ENCODE peak calls at places on chromosomes 16 and 17, in seven cellular contexts. E is K562, P is SK-N-SH, L is HCT116, Q is GM12878, X is HepG2, O is H1. K is an unnamed sample.

GRCh38 chr17:75691371-75692290 is 24.5 kb downstream of the SAP30BP start:
- DNase-seq in E (no peak), P (no peak), L (no peak), Q (no peak), X (no peak), O (no peak), K (no peak)

GRCh38 chr17:4648741-4649140 is 7.3 kb upstream of the ALOX15 start:
- DNase-seq in E (no peak), P (no peak), L (no peak), Q (no peak), X (peak; percentile 94), O (no peak), K (no peak)

GRCh38 chr16:68981971-68982370 is 123.5 kb upstream of the HAS3 start:
- DNase-seq in E (no peak), P (no peak), L (no peak), Q (no peak), X (no peak), O (no peak), K (no peak)

GRCh38 chr17:17740627-17741237 is 59.5 kb downstream of the RAI1 start:
- DNase-seq in E (no peak), P (no peak), L (no peak), Q (no peak), X (no peak), O (no peak), K (no peak)

GRCh38 chr17:40293363-40293762 is 5.7 kb downstream of the CDC6 start:
- DNase-seq in E (no peak), P (no peak), L (no peak), Q (no peak), X (no peak), O (no peak), K (no peak)

GRCh38 chr16:12971216-12971615 is 69.8 kb downstream of the SHISA9 start:
- DNase-seq in E (no peak), P (peak; percentile 34), L (no peak), Q (no peak), X (no peak), O (no peak), K (no peak)

GRCh38 chr17:66990047-66990446 is 25.5 kb downstream of the CACNG4 start:
- DNase-seq in E (no peak), P (no peak), L (no peak), Q (no peak), X (no peak), O (no peak), K (no peak)

GRCh38 chr17:7613769-7614421 is 802 bp downstream of the FXR2 start:
- DNase-seq in E (no peak), P (no peak), L (no peak), Q (no peak), X (no peak), O (no peak), K (no peak)

GRCh38 chr16:55203570-55203969 is 120.4 kb upstream of the IRX6 start:
- DNase-seq in E (no peak), P (no peak), L (no peak), Q (no peak), X (no peak), O (no peak), K (no peak)

GRCh38 chr17:19335951-19336631 is 26.4 kb downstream of the B9D1 start:
- DNase-seq in E (no peak), P (no peak), L (no peak), Q (no peak), X (no peak), O (no peak), K (no peak)

GRCh38 chr16:50335198-50335958 is 33.4 kb downstream of the BRD7 start:
- DNase-seq in E (peak; percentile 28), P (no peak), L (no peak), Q (no peak), X (no peak), O (no peak), K (no peak)

GRCh38 chr16:71348262-71349085 is 10.0 kb upstream of the CALB2 start:
- DNase-seq in E (no peak), P (no peak), L (no peak), Q (no peak), X (no peak), O (no peak), K (no peak)

GRCh38 chr17:45366049-45366448 is 49.2 kb upstream of the MAP3K14 start:
- DNase-seq in E (no peak), P (no peak), L (no peak), Q (no peak), X (no peak), O (no peak), K (no peak)

GRCh38 chr16:85202631-85203461 is 90.6 kb upstream of the CIBAR2 start:
- DNase-seq in E (no peak), P (peak; percentile 95), L (no peak), Q (no peak), X (no peak), O (no peak), K (no peak)

GRCh38 chr17:37490022-37490587 is 414 bp downstream of the DUSP14 start:
- DNase-seq in E (no peak), P (peak; percentile 88), L (no peak), Q (no peak), X (peak; percentile 52), O (peak; percentile 83), K (peak; percentile 85)

GRCh38 chr17:44830359-44831269 is 527 bp upstream of the GJC1 start:
- DNase-seq in E (no peak), P (no peak), L (no peak), Q (no peak), X (no peak), O (peak; percentile 72), K (peak; percentile 46)

GRCh38 chr17:4678448-4679026 is 25.4 kb downstream of the PELP1 start:
- DNase-seq in E (no peak), P (peak; percentile 61), L (peak; percentile 61), Q (no peak), X (peak; percentile 39), O (no peak), K (no peak)

GRCh38 chr17:327296-327695 is 25.3 kb downstream of the RPH3AL start:
- DNase-seq in E (no peak), P (no peak), L (no peak), Q (no peak), X (no peak), O (no peak), K (no peak)

GRCh38 chr16:89918453-89919347 is at the start of gene MC1R:
- DNase-seq in E (peak; percentile 88), P (peak; percentile 72), L (peak; percentile 26), Q (no peak), X (peak; percentile 88), O (peak; percentile 78), K (no peak)

GRCh38 chr16:19911747-19912146 is 27.1 kb upstream of the GPRC5B start:
- DNase-seq in E (no peak), P (no peak), L (no peak), Q (no peak), X (no peak), O (no peak), K (no peak)

GRCh38 chr16:59905131-59905530 is 1171.0 kb upstream of the GOT2 start:
- DNase-seq in E (no peak), P (no peak), L (no peak), Q (no peak), X (no peak), O (no peak), K (no peak)

DNA sequence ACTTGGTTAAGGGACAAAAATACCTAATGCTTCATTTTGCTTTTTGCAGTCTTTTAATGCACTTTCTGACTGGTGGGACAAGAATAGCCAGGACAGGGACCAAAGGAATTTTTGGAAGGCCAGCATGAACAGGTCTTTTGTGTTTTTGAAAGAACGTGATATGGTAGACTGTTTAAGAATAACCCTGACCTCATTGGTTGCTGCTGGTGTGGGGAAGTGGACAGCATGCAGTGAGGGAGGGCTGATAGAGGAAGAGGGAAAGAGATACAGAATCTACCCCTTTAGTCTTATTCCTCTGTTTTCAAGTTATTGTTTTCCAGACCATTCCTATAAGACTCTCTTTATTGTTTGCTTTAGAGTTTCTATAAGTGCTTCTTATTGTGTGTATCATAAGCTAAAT is 816.2 kb downstream of the CDH11 start:
- DNase-seq in E (no peak), P (no peak), L (no peak), Q (no peak), X (no peak), O (no peak), K (no peak)
- TF ChIP-seq JUND in E (no peak), P (no peak), L (no peak), Q (no peak), X (no peak), O (no peak), K (no peak)

DNA sequence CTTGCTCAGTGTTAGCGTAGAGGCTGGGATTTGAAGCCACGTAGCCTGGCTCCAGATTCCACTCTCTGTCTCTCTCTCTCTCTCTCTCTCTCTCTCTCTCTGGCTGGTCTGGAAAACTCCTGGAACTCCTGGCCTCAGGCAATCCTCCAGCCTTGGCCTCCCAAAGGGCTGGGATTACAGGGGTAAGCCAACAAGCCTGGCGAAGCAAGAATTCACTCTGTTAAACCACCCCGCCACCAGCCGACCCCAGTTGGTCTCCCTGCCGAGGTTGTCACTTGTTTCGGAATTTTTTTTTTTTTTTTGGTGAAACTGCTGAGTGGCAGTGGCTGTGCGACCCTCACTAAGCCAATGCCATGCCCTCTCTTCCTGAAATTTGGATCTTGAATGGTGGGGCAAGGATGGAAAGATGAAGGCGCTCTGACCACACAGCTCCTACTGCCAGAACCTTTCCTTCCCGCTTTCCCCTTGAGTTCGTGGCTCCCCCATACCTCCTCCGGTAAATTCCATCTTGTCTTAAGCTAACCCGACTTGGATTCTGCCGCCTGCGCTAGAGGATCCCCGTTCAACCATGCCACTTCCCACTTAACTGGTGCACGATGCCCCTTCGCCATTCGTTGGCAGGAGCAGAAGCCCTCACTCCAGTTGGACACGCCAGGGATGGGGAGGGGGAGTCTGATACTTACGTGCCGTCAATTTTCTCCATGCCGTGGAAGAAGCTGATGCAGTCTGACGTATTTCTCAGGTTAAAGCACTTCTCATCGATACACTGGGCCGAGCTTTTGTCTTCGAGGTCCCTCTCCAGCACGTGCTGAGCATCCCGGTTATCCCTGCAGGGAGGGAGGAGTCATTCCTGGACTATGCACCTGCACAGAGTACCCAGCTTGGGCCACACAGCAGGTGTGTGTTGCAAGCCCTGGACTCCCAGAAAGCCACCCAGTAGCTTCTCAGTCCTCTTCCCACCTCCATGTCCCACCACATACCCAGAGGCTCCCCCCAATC is 13.1 kb downstream of the TEKT5 start:
- DNase-seq in E (no peak), P (no peak), L (no peak), Q (no peak), X (no peak), O (no peak), K (no peak)
- TF ChIP-seq JUND in E (no peak), P (no peak), L (no peak), Q (no peak), X (no peak), O (no peak), K (no peak)

GRCh38 chr16:17529982-17530760 is 59.4 kb upstream of the XYLT1 start:
- DNase-seq in E (peak; percentile 35), P (no peak), L (no peak), Q (peak; percentile 51), X (no peak), O (no peak), K (no peak)
- TF ChIP-seq JUND in E (no peak), P (no peak), L (no peak), Q (no peak), X (no peak), O (no peak), K (no peak)

DNA sequence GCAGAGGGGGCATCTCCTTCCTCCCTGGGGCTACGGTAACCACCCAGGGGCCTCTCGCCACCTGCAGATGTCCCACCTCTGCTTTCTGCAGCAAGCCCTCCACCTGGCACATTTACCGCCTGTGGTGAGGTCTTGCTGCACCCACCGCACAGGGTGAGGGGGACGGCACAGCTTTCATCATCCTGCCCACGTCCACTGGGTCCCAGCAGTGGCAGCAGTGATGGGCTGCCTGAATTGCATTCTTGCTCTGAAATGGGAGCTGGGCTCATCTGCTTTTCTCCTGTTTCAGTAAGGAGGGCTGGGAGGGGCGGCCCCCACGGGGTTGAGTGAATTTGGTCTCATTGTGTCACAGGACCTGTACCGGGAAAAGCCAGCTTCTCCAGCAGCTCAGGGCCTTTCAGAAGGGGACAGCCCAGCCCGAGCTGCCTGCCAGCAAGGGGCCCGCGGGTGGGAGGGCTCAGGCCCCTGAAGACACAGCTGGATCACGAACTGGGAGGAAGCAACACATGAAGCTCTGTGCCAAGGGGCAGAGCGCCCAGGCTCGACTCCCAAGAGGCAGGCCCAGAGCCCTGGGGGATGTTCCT is 12.7 kb downstream of the DNAAF8 start:
- DNase-seq in E (no peak), P (no peak), L (no peak), Q (no peak), X (no peak), O (no peak), K (no peak)
- TF ChIP-seq JUND in E (no peak), P (no peak), L (no peak), Q (no peak), X (no peak), O (no peak), K (no peak)

K was measured in T47D.